ENCODE peak calls at places on chromosomes 11 and 22, in eight cellular contexts. One of them, this sample, is unnamed.

GRCh38 chr11:58561394-58562102 is 14.1 kb downstream of the LPXN start:
- ATAC-seq in right cardiac atrium: no peak
- ATAC-seq in gastrocnemius medialis: no peak
- ATAC-seq in heart right ventricle: no peak
- ATAC-seq in upper lobe of right lung: no peak
- ATAC-seq in aorta: no peak
- ATAC-seq in A549: peak; percentile 66
- ATAC-seq in psoas muscle: no peak
- ATAC-seq in this sample: no peak

GRCh38 chr11:73469401-73469800 is 93.2 kb downstream of the RELT start:
- ATAC-seq in right cardiac atrium: peak; percentile 51
- ATAC-seq in gastrocnemius medialis: peak; percentile 89
- ATAC-seq in heart right ventricle: no peak
- ATAC-seq in upper lobe of right lung: peak; percentile 42
- ATAC-seq in aorta: peak; percentile 32
- ATAC-seq in A549: no peak
- ATAC-seq in psoas muscle: peak; percentile 51
- ATAC-seq in this sample: peak; percentile 68

GRCh38 chr22:39994046-39994565 is 648 bp upstream of the FAM83F start:
- ATAC-seq in right cardiac atrium: no peak
- ATAC-seq in gastrocnemius medialis: no peak
- ATAC-seq in heart right ventricle: no peak
- ATAC-seq in upper lobe of right lung: no peak
- ATAC-seq in aorta: no peak
- ATAC-seq in A549: no peak
- ATAC-seq in psoas muscle: no peak
- ATAC-seq in this sample: no peak

GRCh38 chr11:43282607-43283440 is 29.0 kb upstream of the API5 start:
- ATAC-seq in right cardiac atrium: peak; percentile 29
- ATAC-seq in gastrocnemius medialis: no peak
- ATAC-seq in heart right ventricle: no peak
- ATAC-seq in upper lobe of right lung: peak; percentile 59
- ATAC-seq in aorta: peak; percentile 41
- ATAC-seq in A549: peak; percentile 62
- ATAC-seq in psoas muscle: no peak
- ATAC-seq in this sample: no peak

GRCh38 chr11:86141645-86142569 is 73.0 kb upstream of the PICALM start:
- ATAC-seq in right cardiac atrium: peak; percentile 32
- ATAC-seq in gastrocnemius medialis: no peak
- ATAC-seq in heart right ventricle: no peak
- ATAC-seq in upper lobe of right lung: peak; percentile 57
- ATAC-seq in aorta: no peak
- ATAC-seq in A549: no peak
- ATAC-seq in psoas muscle: no peak
- ATAC-seq in this sample: no peak

GRCh38 chr11:124783002-124783401 is 17.2 kb downstream of the MSANTD2 start:
- ATAC-seq in right cardiac atrium: no peak
- ATAC-seq in gastrocnemius medialis: no peak
- ATAC-seq in heart right ventricle: no peak
- ATAC-seq in upper lobe of right lung: no peak
- ATAC-seq in aorta: no peak
- ATAC-seq in A549: no peak
- ATAC-seq in psoas muscle: no peak
- ATAC-seq in this sample: no peak

GRCh38 chr11:75795276-75796090 is 19.5 kb upstream of the UVRAG start:
- ATAC-seq in right cardiac atrium: no peak
- ATAC-seq in gastrocnemius medialis: peak; percentile 11
- ATAC-seq in heart right ventricle: no peak
- ATAC-seq in upper lobe of right lung: no peak
- ATAC-seq in aorta: no peak
- ATAC-seq in A549: no peak
- ATAC-seq in psoas muscle: peak; percentile 49
- ATAC-seq in this sample: no peak

GRCh38 chr11:77081976-77082836 is 15.4 kb downstream of the CAPN5 start:
- ATAC-seq in right cardiac atrium: peak; percentile 5
- ATAC-seq in gastrocnemius medialis: no peak
- ATAC-seq in heart right ventricle: peak; percentile 29
- ATAC-seq in upper lobe of right lung: peak; percentile 16
- ATAC-seq in aorta: peak; percentile 12
- ATAC-seq in A549: no peak
- ATAC-seq in psoas muscle: peak; percentile 17
- ATAC-seq in this sample: peak; percentile 20

GRCh38 chr22:47586946-47587345 is 824.5 kb downstream of the TBC1D22A start:
- ATAC-seq in right cardiac atrium: no peak
- ATAC-seq in gastrocnemius medialis: no peak
- ATAC-seq in heart right ventricle: no peak
- ATAC-seq in upper lobe of right lung: no peak
- ATAC-seq in aorta: no peak
- ATAC-seq in A549: no peak
- ATAC-seq in psoas muscle: no peak
- ATAC-seq in this sample: no peak

GRCh38 chr22:47586038-47586437 is 823.6 kb downstream of the TBC1D22A start:
- ATAC-seq in right cardiac atrium: no peak
- ATAC-seq in gastrocnemius medialis: no peak
- ATAC-seq in heart right ventricle: no peak
- ATAC-seq in upper lobe of right lung: no peak
- ATAC-seq in aorta: no peak
- ATAC-seq in A549: peak; percentile 30
- ATAC-seq in psoas muscle: no peak
- ATAC-seq in this sample: no peak

GRCh38 chr22:47583959-47584562 is 821.6 kb downstream of the TBC1D22A start:
- ATAC-seq in right cardiac atrium: no peak
- ATAC-seq in gastrocnemius medialis: no peak
- ATAC-seq in heart right ventricle: no peak
- ATAC-seq in upper lobe of right lung: no peak
- ATAC-seq in aorta: no peak
- ATAC-seq in A549: no peak
- ATAC-seq in psoas muscle: no peak
- ATAC-seq in this sample: no peak

GRCh38 chr22:47587361-47587760 is 824.9 kb downstream of the TBC1D22A start:
- ATAC-seq in right cardiac atrium: no peak
- ATAC-seq in gastrocnemius medialis: no peak
- ATAC-seq in heart right ventricle: no peak
- ATAC-seq in upper lobe of right lung: no peak
- ATAC-seq in aorta: no peak
- ATAC-seq in A549: no peak
- ATAC-seq in psoas muscle: no peak
- ATAC-seq in this sample: no peak

GRCh38 chr22:47582067-47582466 is 819.6 kb downstream of the TBC1D22A start:
- ATAC-seq in right cardiac atrium: no peak
- ATAC-seq in gastrocnemius medialis: no peak
- ATAC-seq in heart right ventricle: no peak
- ATAC-seq in upper lobe of right lung: no peak
- ATAC-seq in aorta: no peak
- ATAC-seq in A549: no peak
- ATAC-seq in psoas muscle: no peak
- ATAC-seq in this sample: no peak
- H3K9me3 ChIP-seq in right cardiac atrium: no peaks in the 10 kb centered on the region
- H3K9me3 ChIP-seq in gastrocnemius medialis: no peaks in the 10 kb centered on the region
- H3K9me3 ChIP-seq in heart right ventricle: peaks cover 34% of the 10 kb centered on the region
- H3K9me3 ChIP-seq in upper lobe of right lung: peaks cover 6% of the 10 kb centered on the region
- H3K9me3 ChIP-seq in aorta: no peaks in the 10 kb centered on the region
- H3K9me3 ChIP-seq in A549: no peaks in the 10 kb centered on the region
- H3K9me3 ChIP-seq in psoas muscle: peaks cover 3% of the 10 kb centered on the region
- H3K9me3 ChIP-seq in this sample: no peaks in the 10 kb centered on the region

GRCh38 chr22:46835693-46836092 is 73.2 kb downstream of the TBC1D22A start:
- ATAC-seq in right cardiac atrium: no peak
- ATAC-seq in gastrocnemius medialis: no peak
- ATAC-seq in heart right ventricle: no peak
- ATAC-seq in upper lobe of right lung: no peak
- ATAC-seq in aorta: no peak
- ATAC-seq in A549: no peak
- ATAC-seq in psoas muscle: no peak
- ATAC-seq in this sample: no peak

GRCh38 chr22:46830841-46831240 is 68.4 kb downstream of the TBC1D22A start:
- ATAC-seq in right cardiac atrium: no peak
- ATAC-seq in gastrocnemius medialis: no peak
- ATAC-seq in heart right ventricle: peak; percentile 8
- ATAC-seq in upper lobe of right lung: no peak
- ATAC-seq in aorta: peak; percentile 9
- ATAC-seq in A549: no peak
- ATAC-seq in psoas muscle: no peak
- ATAC-seq in this sample: no peak

GRCh38 chr22:46835288-46835687 is 72.8 kb downstream of the TBC1D22A start:
- ATAC-seq in right cardiac atrium: no peak
- ATAC-seq in gastrocnemius medialis: no peak
- ATAC-seq in heart right ventricle: no peak
- ATAC-seq in upper lobe of right lung: no peak
- ATAC-seq in aorta: no peak
- ATAC-seq in A549: no peak
- ATAC-seq in psoas muscle: no peak
- ATAC-seq in this sample: no peak

GRCh38 chr22:46830001-46830715 is 67.7 kb downstream of the TBC1D22A start:
- ATAC-seq in right cardiac atrium: peak; percentile 50
- ATAC-seq in gastrocnemius medialis: no peak
- ATAC-seq in heart right ventricle: peak; percentile 67
- ATAC-seq in upper lobe of right lung: peak; percentile 41
- ATAC-seq in aorta: peak; percentile 51
- ATAC-seq in A549: peak; percentile 66
- ATAC-seq in psoas muscle: peak; percentile 17
- ATAC-seq in this sample: peak; percentile 51

DNA sequence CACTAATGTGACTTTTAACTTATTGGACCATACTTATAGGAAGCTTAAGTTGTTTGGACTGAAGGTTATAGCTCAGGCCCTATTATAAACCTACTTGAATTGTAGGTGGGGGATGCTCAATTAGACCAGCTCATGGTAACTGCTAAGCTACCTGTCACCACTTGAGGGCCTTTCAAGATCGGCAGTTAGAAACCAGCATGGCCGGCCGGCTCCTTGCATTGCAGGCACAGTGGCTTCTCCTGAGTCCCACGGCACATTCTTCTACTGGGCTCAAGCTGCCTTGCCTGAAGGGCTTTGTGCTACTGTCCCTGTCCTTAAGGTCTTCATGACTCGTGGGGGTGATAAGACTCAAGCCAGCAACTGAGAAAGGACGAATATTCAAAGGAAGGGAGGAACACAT is 70.8 kb downstream of the TBC1D22A start:
- ATAC-seq in right cardiac atrium: peak; percentile 32
- ATAC-seq in gastrocnemius medialis: no peak
- ATAC-seq in heart right ventricle: no peak
- ATAC-seq in upper lobe of right lung: peak; percentile 76
- ATAC-seq in aorta: no peak
- ATAC-seq in A549: no peak
- ATAC-seq in psoas muscle: no peak
- ATAC-seq in this sample: no peak
- H3K9me3 ChIP-seq in right cardiac atrium: no peaks in the 10 kb centered on the region
- H3K9me3 ChIP-seq in gastrocnemius medialis: no peaks in the 10 kb centered on the region
- H3K9me3 ChIP-seq in heart right ventricle: peaks cover 29% of the 10 kb centered on the region
- H3K9me3 ChIP-seq in upper lobe of right lung: no peaks in the 10 kb centered on the region
- H3K9me3 ChIP-seq in aorta: no peaks in the 10 kb centered on the region
- H3K9me3 ChIP-seq in A549: peaks cover 26% of the 10 kb centered on the region
- H3K9me3 ChIP-seq in psoas muscle: peaks cover 10% of the 10 kb centered on the region
- H3K9me3 ChIP-seq in this sample: no peaks in the 10 kb centered on the region

GRCh38 chr22:49136816-49137180 is 690.9 kb downstream of the BRD1 start:
- ATAC-seq in right cardiac atrium: no peak
- ATAC-seq in gastrocnemius medialis: no peak
- ATAC-seq in heart right ventricle: no peak
- ATAC-seq in upper lobe of right lung: no peak
- ATAC-seq in aorta: no peak
- ATAC-seq in A549: no peak
- ATAC-seq in psoas muscle: no peak
- ATAC-seq in this sample: no peak
- H3K9me3 ChIP-seq in right cardiac atrium: no peaks in the 10 kb centered on the region
- H3K9me3 ChIP-seq in gastrocnemius medialis: no peaks in the 10 kb centered on the region
- H3K9me3 ChIP-seq in heart right ventricle: no peaks in the 10 kb centered on the region
- H3K9me3 ChIP-seq in upper lobe of right lung: no peaks in the 10 kb centered on the region
- H3K9me3 ChIP-seq in aorta: no peaks in the 10 kb centered on the region
- H3K9me3 ChIP-seq in A549: no peaks in the 10 kb centered on the region
- H3K9me3 ChIP-seq in psoas muscle: no peaks in the 10 kb centered on the region
- H3K9me3 ChIP-seq in this sample: no peaks in the 10 kb centered on the region

GRCh38 chr11:27875480-27876208 is 175.4 kb upstream of the BDNF start:
- ATAC-seq in right cardiac atrium: no peak
- ATAC-seq in gastrocnemius medialis: no peak
- ATAC-seq in heart right ventricle: no peak
- ATAC-seq in upper lobe of right lung: no peak
- ATAC-seq in aorta: no peak
- ATAC-seq in A549: no peak
- ATAC-seq in psoas muscle: no peak
- ATAC-seq in this sample: no peak
- H3K9me3 ChIP-seq in right cardiac atrium: no peaks in the 10 kb centered on the region
- H3K9me3 ChIP-seq in gastrocnemius medialis: no peaks in the 10 kb centered on the region
- H3K9me3 ChIP-seq in heart right ventricle: no peaks in the 10 kb centered on the region
- H3K9me3 ChIP-seq in upper lobe of right lung: no peaks in the 10 kb centered on the region
- H3K9me3 ChIP-seq in aorta: peaks cover 4% of the 10 kb centered on the region
- H3K9me3 ChIP-seq in A549: no peaks in the 10 kb centered on the region
- H3K9me3 ChIP-seq in psoas muscle: peaks cover 6% of the 10 kb centered on the region
- H3K9me3 ChIP-seq in this sample: no peaks in the 10 kb centered on the region

GRCh38 chr22:49351761-49352221 is 475.9 kb downstream of the BRD1 start:
- ATAC-seq in right cardiac atrium: no peak
- ATAC-seq in gastrocnemius medialis: no peak
- ATAC-seq in heart right ventricle: no peak
- ATAC-seq in upper lobe of right lung: no peak
- ATAC-seq in aorta: no peak
- ATAC-seq in A549: no peak
- ATAC-seq in psoas muscle: no peak
- ATAC-seq in this sample: no peak
- H3K9me3 ChIP-seq in right cardiac atrium: no peaks in the 10 kb centered on the region
- H3K9me3 ChIP-seq in gastrocnemius medialis: no peaks in the 10 kb centered on the region
- H3K9me3 ChIP-seq in heart right ventricle: no peaks in the 10 kb centered on the region
- H3K9me3 ChIP-seq in upper lobe of right lung: no peaks in the 10 kb centered on the region
- H3K9me3 ChIP-seq in aorta: peaks cover 2% of the 10 kb centered on the region
- H3K9me3 ChIP-seq in A549: no peaks in the 10 kb centered on the region
- H3K9me3 ChIP-seq in psoas muscle: no peaks in the 10 kb centered on the region
- H3K9me3 ChIP-seq in this sample: no peaks in the 10 kb centered on the region

DNA sequence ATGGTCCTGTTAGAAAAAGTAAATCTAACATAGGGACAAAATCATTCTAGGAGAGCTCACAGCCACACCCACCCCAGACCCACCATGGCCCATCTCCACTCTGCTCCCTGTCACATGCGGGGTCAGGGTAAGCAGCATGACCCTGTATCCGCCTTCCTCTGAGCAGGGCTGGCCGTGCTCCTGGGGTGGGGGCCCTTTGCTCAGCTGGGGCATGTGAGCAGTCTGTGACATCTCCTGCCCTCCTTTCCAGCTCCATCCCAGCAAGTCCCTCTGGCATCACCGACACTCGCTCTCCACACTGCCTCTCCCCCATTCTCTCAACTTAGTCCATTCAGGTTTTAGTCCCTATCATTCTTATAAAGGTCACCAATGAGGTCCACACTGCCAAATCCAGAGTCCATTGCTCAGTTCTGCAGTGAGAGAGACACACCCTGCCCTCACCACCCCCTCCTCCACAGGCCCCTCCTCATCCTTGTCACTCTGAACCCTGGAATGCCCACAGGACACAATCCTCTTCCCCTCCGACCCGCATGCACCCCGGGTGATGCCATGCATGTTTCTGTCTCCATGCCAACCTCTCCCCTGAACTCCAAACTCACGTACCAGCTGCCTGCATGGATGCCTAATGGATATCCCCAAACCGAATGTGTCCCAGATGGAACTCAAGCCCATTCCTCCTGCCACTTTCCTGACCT is 65.1 kb upstream of the PITPNB start:
- ATAC-seq in right cardiac atrium: no peak
- ATAC-seq in gastrocnemius medialis: no peak
- ATAC-seq in heart right ventricle: no peak
- ATAC-seq in upper lobe of right lung: no peak
- ATAC-seq in aorta: no peak
- ATAC-seq in A549: no peak
- ATAC-seq in psoas muscle: no peak
- ATAC-seq in this sample: no peak
- H3K9me3 ChIP-seq in right cardiac atrium: no peaks in the 10 kb centered on the region
- H3K9me3 ChIP-seq in gastrocnemius medialis: no peaks in the 10 kb centered on the region
- H3K9me3 ChIP-seq in heart right ventricle: no peaks in the 10 kb centered on the region
- H3K9me3 ChIP-seq in upper lobe of right lung: no peaks in the 10 kb centered on the region
- H3K9me3 ChIP-seq in aorta: no peaks in the 10 kb centered on the region
- H3K9me3 ChIP-seq in A549: no peaks in the 10 kb centered on the region
- H3K9me3 ChIP-seq in psoas muscle: no peaks in the 10 kb centered on the region
- H3K9me3 ChIP-seq in this sample: no peaks in the 10 kb centered on the region